ENCODE peak calls at places on chromosomes 5 and 9, in seven cellular contexts. R, U, Y, Z, S, F and L are unnamed samples.

GRCh38 chr5:171810217-171810616 is 24.6 kb downstream of the SMIM23 start:
- DNase-seq in R (no peak), Z (no peak), S (no peak), U (no peak), Y (no peak), F (no peak), L (no peak)

GRCh38 chr5:116216246-116216645 is 131.4 kb downstream of the COMMD10 start:
- DNase-seq in F (no peak), R (no peak), Y (no peak), S (no peak), U (no peak), Z (no peak), L (no peak)

GRCh38 chr5:83101514-83101913 is 24.2 kb downstream of the XRCC4 start:
- DNase-seq in Y (no peak), Z (no peak), R (no peak), S (no peak), U (no peak), F (no peak), L (no peak)

GRCh38 chr5:168528521-168529360 is at the start of gene FBLL1:
- DNase-seq in Y (no peak), U (peak; percentile 42), Z (no peak), R (peak; percentile 25), F (no peak), S (peak; percentile 43), L (no peak)

GRCh38 chr9:107007361-107007760 is 144.4 kb downstream of the ZNF462 start:
- DNase-seq in F (no peak), R (no peak), S (no peak), Y (no peak), U (no peak), Z (no peak), L (no peak)

GRCh38 chr9:85940275-85940831 is 593 bp upstream of the NAA35 start:
- DNase-seq in Z (no peak), F (no peak), U (no peak), S (no peak), R (no peak), Y (no peak), L (no peak)

GRCh38 chr9:20570756-20571155 is 51.5 kb downstream of the MLLT3 start:
- DNase-seq in F (no peak), S (no peak), Z (peak; percentile 87), Y (no peak), U (no peak), R (no peak), L (no peak)

GRCh38 chr5:34497031-34497808 is 158.9 kb upstream of the RAI14 start:
- DNase-seq in R (peak; percentile 45), U (no peak), Y (no peak), F (no peak), S (no peak), Z (no peak), L (no peak)

GRCh38 chr5:37247036-37247435 is 2.1 kb downstream of the CPLANE1 start:
- DNase-seq in F (no peak), Y (no peak), R (no peak), S (no peak), Z (no peak), U (no peak), L (no peak)